ENCODE peak calls at places on chromosome 20, in ten cellular contexts. G, A, P, Y, F, O, I, X, Q and W are unnamed samples.

GRCh38 chr20:47358672-47359532 is 2.4 kb upstream of the ZMYND8 start:
- DNase-seq in G (no peak), A (peak; percentile 52), P (peak; percentile 94), Y (peak; percentile 93), F (no peak), O (no peak), I (peak; percentile 90), X (peak; percentile 49), Q (peak; percentile 80), W (no peak)

GRCh38 chr20:64131406-64131805 is 24.0 kb upstream of the NPBWR2 start:
- DNase-seq in G (no peak), A (peak; percentile 40), P (peak; percentile 34), Y (peak; percentile 8), F (no peak), O (no peak), I (no peak), X (no peak), Q (peak; percentile 6), W (no peak)

GRCh38 chr20:20225325-20225724 is 142.6 kb upstream of the INSM1 start:
- DNase-seq in G (no peak), A (peak; percentile 92), P (no peak), Y (no peak), F (no peak), O (no peak), I (no peak), X (no peak), Q (no peak), W (no peak)

GRCh38 chr20:2871111-2871465 is 2.2 kb upstream of the PTPRA start:
- DNase-seq in G (no peak), A (no peak), P (no peak), Y (no peak), F (no peak), O (no peak), I (peak; percentile 16), X (no peak), Q (no peak), W (no peak)

GRCh38 chr20:40477805-40478204 is 211.2 kb downstream of the MAFB start:
- DNase-seq in G (no peak), A (no peak), P (no peak), Y (no peak), F (no peak), O (no peak), I (no peak), X (no peak), Q (no peak), W (no peak)

GRCh38 chr20:4243071-4243470 is 227.7 kb upstream of the RNF24 start:
- DNase-seq in G (no peak), A (no peak), P (no peak), Y (no peak), F (no peak), O (no peak), I (no peak), X (no peak), Q (no peak), W (no peak)

GRCh38 chr20:23254505-23254904 is 96.1 kb upstream of the NXT1 start:
- DNase-seq in G (no peak), A (no peak), P (no peak), Y (no peak), F (no peak), O (no peak), I (no peak), X (no peak), Q (no peak), W (no peak)

GRCh38 chr20:2693286-2693995 is 861 bp downstream of the EBF4 start:
- DNase-seq in G (peak; percentile 54), A (no peak), P (peak; percentile 70), Y (no peak), F (peak; percentile 29), O (peak; percentile 86), I (no peak), X (no peak), Q (peak; percentile 44), W (no peak)

GRCh38 chr20:63115651-63116411 is 100.1 kb downstream of the YTHDF1 start:
- DNase-seq in G (no peak), A (no peak), P (no peak), Y (no peak), F (no peak), O (no peak), I (no peak), X (no peak), Q (peak; percentile 8), W (no peak)